ENCODE peak calls at places on chromosome X, in nine cellular contexts. H is RPMI8226; R is body of pancreas; Q is nucleus accumbens; S is Calu3; P is Peyer's patch; K is activated T-cell treated with anti-CD3 and anti-CD28 coated beads for 1 hour; N is stimulated activated CD8-positive, alpha-beta memory T cell treated with anti-CD3 and anti-CD28 coated beads, Interleukin-15, amount 100 ng/mL, for 24 hours; Z is NCI-H1105. J is an unnamed sample.

GRCh38 chrX:152575331-152575730 is 62.4 kb upstream of the GABRQ start:
- DNase-seq in H (no peak), R (no peak), Q (no peak), S (no peak), P (no peak), K (no peak), N (no peak), Z (no peak), J (no peak)

GRCh38 chrX:73267206-73267605 is 52.6 kb upstream of the NAP1L2 start:
- DNase-seq in H (no peak), R (no peak), Q (no peak), S (no peak), P (no peak), K (no peak), N (no peak), Z (no peak), J (no peak)

GRCh38 chrX:37959212-37960021 is 46.9 kb upstream of the SYTL5 start:
- DNase-seq in H (no peak), R (no peak), Q (no peak), S (no peak), P (no peak), K (no peak), N (no peak), Z (no peak), J (no peak)

GRCh38 chrX:12986164-12986779 is 11.4 kb downstream of the TMSB4X start:
- DNase-seq in H (no peak), R (no peak), Q (no peak), S (no peak), P (no peak), K (no peak), N (no peak), Z (no peak), J (no peak)

GRCh38 chrX:48937065-48937907 is 18.5 kb upstream of the PIM2 start:
- DNase-seq in H (peak), R (peak), Q (no peak), S (no peak), P (peak), K (peak), N (peak), Z (no peak), J (no peak)

GRCh38 chrX:140948827-140949226 is 53.6 kb upstream of the SPANXB1 start:
- DNase-seq in H (no peak), R (no peak), Q (no peak), S (no peak), P (no peak), K (no peak), N (no peak), Z (no peak), J (no peak)

GRCh38 chrX:131792356-131792749 is 230.7 kb upstream of the STK26 start:
- DNase-seq in H (peak), R (peak), Q (no peak), S (no peak), P (peak), K (no peak), N (no peak), Z (peak), J (peak)

GRCh38 chrX:64758047-64758446 is 218.2 kb downstream of the ZC4H2 start:
- DNase-seq in H (no peak), R (no peak), Q (no peak), S (no peak), P (no peak), K (no peak), N (no peak), Z (no peak), J (no peak)

GRCh38 chrX:72128881-72129280 is 2.8 kb downstream of the RTL5 start:
- DNase-seq in H (peak), R (no peak), Q (no peak), S (peak), P (no peak), K (no peak), N (no peak), Z (peak), J (no peak)

GRCh38 chrX:17706676-17707075 is 30.6 kb upstream of the SCML1 start:
- DNase-seq in H (no peak), R (no peak), Q (no peak), S (no peak), P (no peak), K (no peak), N (no peak), Z (no peak), J (no peak)

GRCh38 chrX:20481632-20482031 is 214.9 kb upstream of the RPS6KA3 start:
- DNase-seq in H (no peak), R (no peak), Q (no peak), S (no peak), P (no peak), K (no peak), N (no peak), Z (no peak), J (no peak)

GRCh38 chrX:31130457-31131215 is 58.8 kb upstream of the FTHL17 start:
- DNase-seq in H (no peak), R (no peak), Q (no peak), S (no peak), P (no peak), K (no peak), N (no peak), Z (no peak), J (no peak)

GRCh38 chrX:140362861-140363260 is 142.0 kb downstream of the SOX3 start:
- DNase-seq in H (no peak), R (no peak), Q (no peak), S (no peak), P (no peak), K (no peak), N (no peak), Z (no peak), J (no peak)

GRCh38 chrX:6526564-6526963 is 8.4 kb downstream of the VCX3A start:
- DNase-seq in H (no peak), R (no peak), Q (no peak), S (no peak), P (no peak), K (no peak), N (no peak), Z (no peak), J (no peak)

GRCh38 chrX:12153741-12154140 is 15.5 kb downstream of the FRMPD4 start:
- DNase-seq in H (no peak), R (no peak), Q (no peak), S (no peak), P (no peak), K (no peak), N (no peak), Z (no peak), J (no peak)

GRCh38 chrX:53284684-53285447 is 3.5 kb upstream of the IQSEC2 start:
- DNase-seq in H (peak), R (peak), Q (no peak), S (peak), P (peak), K (peak), N (no peak), Z (peak), J (no peak)

J was measured in frontal cortex.